ENCODE peak calls at places on chromosomes 2 and 18, in eight cellular contexts. J is GM12878, A is PC-3, V is fibroblast of mammary gland, B is brain microvascular endothelial cell, T is gastrocnemius medialis, X is A549, F is OCI-LY7. W is an unnamed sample.

GRCh38 chr2:72744049-72744448 is 81.8 kb downstream of the EXOC6B start:
- DNase-seq in J (no peak), A (peak; percentile 50), V (peak; percentile 66), B (peak; percentile 36), T (no peak), X (peak; percentile 18), F (no peak), W (no peak)

GRCh38 chr18:12694032-12694431 is 8.5 kb downstream of the CEP76 start:
- DNase-seq in J (no peak), A (peak; percentile 31), V (no peak), B (no peak), T (no peak), X (no peak), F (no peak), W (no peak)

GRCh38 chr2:232519581-232519980 is 607 bp upstream of the PRSS56 start:
- DNase-seq in J (no peak), A (no peak), V (no peak), B (no peak), T (no peak), X (no peak), F (no peak), W (no peak)

GRCh38 chr2:24820175-24820513 is 26.9 kb downstream of the CENPO start:
- DNase-seq in J (no peak), A (no peak), V (no peak), B (no peak), T (no peak), X (no peak), F (no peak), W (no peak)

GRCh38 chr18:13216732-13217465 is 1.7 kb upstream of the LDLRAD4 start:
- DNase-seq in J (no peak), A (no peak), V (no peak), B (no peak), T (peak; percentile 27), X (no peak), F (no peak), W (no peak)

GRCh38 chr2:128320609-128321420 is 2.1 kb upstream of the HS6ST1 start:
- DNase-seq in J (no peak), A (no peak), V (no peak), B (no peak), T (peak; percentile 43), X (no peak), F (no peak), W (no peak)

GRCh38 chr2:108243566-108243965 is 3.8 kb downstream of the SULT1C3 start:
- DNase-seq in J (no peak), A (peak; percentile 58), V (peak; percentile 88), B (no peak), T (no peak), X (no peak), F (no peak), W (no peak)

GRCh38 chr2:8154270-8154669 is 527.6 kb upstream of the ID2 start:
- DNase-seq in J (no peak), A (peak; percentile 60), V (no peak), B (no peak), T (no peak), X (no peak), F (peak; percentile 13), W (no peak)

GRCh38 chr2:36480028-36480427 is 117.9 kb downstream of the FEZ2 start:
- DNase-seq in J (no peak), A (no peak), V (no peak), B (no peak), T (no peak), X (no peak), F (no peak), W (no peak)

GRCh38 chr2:10911291-10912075 is at the start of gene KCNF1:
- DNase-seq in J (no peak), A (peak; percentile 51), V (peak; percentile 56), B (no peak), T (no peak), X (peak; percentile 83), F (no peak), W (no peak)

GRCh38 chr18:31592520-31593157 is 962 bp downstream of the TTR start:
- DNase-seq in J (no peak), A (no peak), V (no peak), B (no peak), T (no peak), X (no peak), F (no peak), W (no peak)

GRCh38 chr2:240319855-240320560 is 115.5 kb upstream of the GPC1 start:
- DNase-seq in J (no peak), A (no peak), V (peak; percentile 97), B (peak; percentile 99), T (no peak), X (no peak), F (no peak), W (peak; percentile 36)

GRCh38 chr2:120761911-120762310 is 26.2 kb downstream of the GLI2 start:
- DNase-seq in J (no peak), A (no peak), V (no peak), B (no peak), T (peak; percentile 6), X (no peak), F (no peak), W (no peak)

GRCh38 chr18:31835528-31836138 is 75.0 kb upstream of the SLC25A52 start:
- DNase-seq in J (no peak), A (no peak), V (peak; percentile 59), B (peak; percentile 30), T (no peak), X (no peak), F (no peak), W (peak; percentile 10)

GRCh38 chr2:119522561-119523110 is 1.6 kb downstream of the SCTR start:
- DNase-seq in J (no peak), A (no peak), V (no peak), B (no peak), T (no peak), X (no peak), F (no peak), W (no peak)

GRCh38 chr2:111119847-111120252 is 864 bp upstream of the BCL2L11 start:
- DNase-seq in J (no peak), A (no peak), V (no peak), B (no peak), T (no peak), X (no peak), F (no peak), W (no peak)

GRCh38 chr18:51446571-51447210 is 249.2 kb upstream of the MEX3C start:
- DNase-seq in J (no peak), A (no peak), V (no peak), B (no peak), T (no peak), X (no peak), F (no peak), W (no peak)

GRCh38 chr2:47069628-47070154 is 85.4 kb downstream of the STPG4 start:
- DNase-seq in J (no peak), A (peak; percentile 96), V (no peak), B (no peak), T (peak; percentile 63), X (peak; percentile 73), F (no peak), W (no peak)

GRCh38 chr2:152627010-152627957 is 90.0 kb downstream of the PRPF40A start:
- DNase-seq in J (no peak), A (peak; percentile 54), V (peak; percentile 64), B (peak; percentile 23), T (no peak), X (peak; percentile 42), F (no peak), W (no peak)

DNA sequence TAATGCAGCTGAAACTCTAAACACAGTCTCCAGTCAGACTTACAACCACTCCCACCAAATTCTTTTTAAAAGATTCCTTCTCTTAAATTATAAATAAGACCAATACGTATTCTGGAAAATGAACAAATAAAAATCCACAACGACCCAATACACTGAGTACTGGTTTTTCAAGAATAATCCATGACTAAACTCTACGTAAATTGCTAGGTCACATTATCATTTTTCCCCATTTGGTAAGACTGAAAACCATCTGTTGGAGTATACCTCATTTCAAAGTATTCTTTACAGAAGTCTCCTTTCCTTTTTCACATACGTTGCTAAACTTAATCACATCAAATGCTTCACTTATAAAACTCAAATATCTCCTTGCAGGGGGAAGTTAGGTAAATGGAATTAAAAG is 6.0 kb downstream of the ZNF516 start:
- DNase-seq in J (no peak), A (no peak), V (peak; percentile 63), B (no peak), T (no peak), X (no peak), F (no peak), W (no peak)
- H3K4me3 ChIP-seq in J (peak overlapping the region; percentile 82), A (no peak overlapping the region), V (no peak overlapping the region), B (no peak overlapping the region), T (no peak overlapping the region), X (no peak overlapping the region), F (peak overlapping the region; percentile 67), W (no peak overlapping the region)

DNA sequence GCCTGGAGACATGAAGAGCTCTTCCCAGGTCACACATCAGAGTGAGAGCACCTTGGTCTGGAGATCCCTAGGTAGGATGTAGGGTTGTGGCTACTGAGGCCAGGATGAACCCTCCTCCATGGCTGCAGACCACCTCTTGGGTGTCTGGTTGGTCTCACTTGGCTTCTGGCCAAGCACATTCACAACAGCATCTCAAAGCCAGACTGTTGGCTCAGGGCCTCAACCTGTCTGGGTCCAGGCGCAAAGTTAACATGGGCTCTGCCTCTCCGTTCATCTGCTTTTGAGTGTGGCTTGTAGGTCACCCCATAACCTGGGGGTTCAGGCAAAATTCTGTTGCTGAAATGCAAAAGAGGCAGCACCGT is 40.1 kb downstream of the RHOB start:
- DNase-seq in J (no peak), A (no peak), V (no peak), B (no peak), T (no peak), X (no peak), F (no peak), W (no peak)
- TF ChIP-seq CTCF in J (no peak), A (no peak), V (no peak), B (no peak), T (no peak), X (no peak), F (no peak), W (no peak)

GRCh38 chr18:908631-909621 is 4.3 kb downstream of the ADCYAP1 start:
- DNase-seq in J (no peak), A (no peak), V (no peak), B (no peak), T (no peak), X (no peak), F (no peak), W (no peak)
- H3K4me3 ChIP-seq in J (no peak overlapping the region), A (peak overlapping the region; percentile 61), V (no peak overlapping the region), B (peak overlapping the region; percentile 15), T (peak overlapping the region; percentile 41), X (no peak overlapping the region), F (no peak overlapping the region), W (peak overlapping the region; percentile 26)

DNA sequence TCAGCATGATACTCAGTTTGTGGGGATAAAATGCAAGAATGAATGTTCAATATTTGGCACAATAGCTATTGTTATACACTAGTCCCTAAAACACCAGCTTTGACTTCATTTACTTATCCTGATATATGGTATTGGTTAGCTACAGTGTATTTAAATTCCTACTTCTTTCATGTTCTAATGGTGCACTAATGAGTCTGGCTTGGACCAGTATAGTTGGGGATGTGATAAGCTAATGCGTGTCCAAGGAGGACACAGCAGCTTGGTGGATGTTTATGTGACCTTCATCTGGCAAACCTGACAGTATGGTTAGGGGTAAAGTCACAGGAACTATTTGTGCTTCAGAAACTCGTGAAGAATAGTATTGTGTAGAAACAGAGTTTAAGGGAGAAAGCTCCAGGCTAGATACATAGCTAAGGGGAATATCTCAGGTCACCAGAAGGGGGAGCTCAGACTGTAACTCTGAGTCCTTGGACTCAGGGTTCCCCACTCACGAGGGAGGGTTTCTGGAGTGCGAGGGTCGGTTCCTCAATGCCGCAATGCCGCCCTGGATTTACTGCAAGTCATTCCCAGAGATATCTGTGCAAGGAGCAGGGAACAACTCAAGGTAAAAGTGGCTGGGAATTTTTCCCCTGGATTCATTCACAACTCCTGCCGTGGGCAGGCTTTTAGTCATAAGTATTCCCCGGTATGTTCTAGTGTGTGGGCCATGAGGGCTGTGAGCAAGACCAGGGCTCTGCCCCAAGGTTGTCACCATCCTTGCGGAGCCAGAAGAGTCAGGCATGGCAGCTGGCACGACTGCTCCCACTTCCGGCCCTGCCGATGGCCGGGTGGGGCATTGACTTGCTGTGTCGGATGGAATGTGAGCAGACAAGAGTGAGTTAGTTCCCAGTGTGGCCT is 14.5 kb downstream of the IL1R2 start:
- DNase-seq in J (no peak), A (peak; percentile 63), V (peak; percentile 77), B (peak; percentile 50), T (no peak), X (peak; percentile 52), F (peak; percentile 39), W (no peak)
- TF ChIP-seq CTCF in J (peak; percentile 69), A (peak; percentile 83), V (peak; percentile 89), B (peak; percentile 83), T (peak; percentile 57), X (peak; percentile 72), F (peak; percentile 76), W (peak; percentile 85)